ENCODE peak calls at places on chromosome 1, in four cellular contexts. A, D, C and E are unnamed samples.
A peak's percentile ranks its signal among the peaks of the same experiment; 100 is the strongest.

GRCh38 chr1:26848499-26848898 is 14.4 kb upstream of the SFN start:
- DNase-seq in A (no peak), D (no peak), C (no peak), E (no peak)

GRCh38 chr1:244302889-244303609 is 148.7 kb downstream of the ADSS2 start:
- DNase-seq in A (no peak), D (no peak), C (no peak), E (no peak)

GRCh38 chr1:111669268-111669667 is 49.7 kb downstream of the RAP1A start:
- DNase-seq in A (no peak), D (no peak), C (no peak), E (no peak)

GRCh38 chr1:68197459-68197858 is 34.9 kb downstream of the WLS start:
- DNase-seq in A (no peak), D (no peak), C (no peak), E (no peak)

GRCh38 chr1:64540265-64540791 is 70.4 kb downstream of the CACHD1 start:
- DNase-seq in A (no peak), D (no peak), C (no peak), E (no peak)

GRCh38 chr1:19463204-19463803 is 22.0 kb downstream of the CAPZB start:
- DNase-seq in A (peak; percentile 28), D (no peak), C (no peak), E (no peak)

GRCh38 chr1:2300851-2301606 is 72.9 kb downstream of the SKI start:
- DNase-seq in A (no peak), D (no peak), C (peak; percentile 75), E (no peak)

GRCh38 chr1:202351725-202352124 is 3.2 kb downstream of the PPP1R12B start:
- DNase-seq in A (no peak), D (no peak), C (no peak), E (no peak)

GRCh38 chr1:100894622-100895539 is at the start of gene EXTL2:
- DNase-seq in A (peak; percentile 76), D (peak; percentile 75), C (peak; percentile 59), E (peak; percentile 69)